ENCODE peak calls at places on chromosomes 12 and 14, in eight cellular contexts. One of them, this sample, is unnamed.

GRCh38 chr14:93023039-93023438 is 92.7 kb downstream of the ITPK1 start:
- DNase-seq in neural crest cell: no peak
- DNase-seq in amygdala: no peak
- DNase-seq in C1 segment of cervical spinal cord: no peak
- DNase-seq in T-cell: no peak
- DNase-seq in RCC 7860: no peak
- DNase-seq in GM04504: no peak
- DNase-seq in left colon: no peak
- DNase-seq in this sample: no peak

GRCh38 chr12:124694846-124695497 is 127.6 kb upstream of the NCOR2 start:
- DNase-seq in neural crest cell: no peak
- DNase-seq in amygdala: no peak
- DNase-seq in C1 segment of cervical spinal cord: no peak
- DNase-seq in T-cell: no peak
- DNase-seq in RCC 7860: peak; percentile 20
- DNase-seq in GM04504: peak; percentile 60
- DNase-seq in left colon: no peak
- DNase-seq in this sample: peak; percentile 90

GRCh38 chr12:88723219-88723618 is 142.9 kb upstream of the KITLG start:
- DNase-seq in neural crest cell: no peak
- DNase-seq in amygdala: no peak
- DNase-seq in C1 segment of cervical spinal cord: no peak
- DNase-seq in T-cell: no peak
- DNase-seq in RCC 7860: no peak
- DNase-seq in GM04504: peak; percentile 76
- DNase-seq in left colon: no peak
- DNase-seq in this sample: no peak

GRCh38 chr12:75488553-75488952 is 8.0 kb downstream of the GLIPR1 start:
- DNase-seq in neural crest cell: no peak
- DNase-seq in amygdala: no peak
- DNase-seq in C1 segment of cervical spinal cord: no peak
- DNase-seq in T-cell: no peak
- DNase-seq in RCC 7860: peak; percentile 12
- DNase-seq in GM04504: no peak
- DNase-seq in left colon: no peak
- DNase-seq in this sample: no peak

GRCh38 chr14:91310620-91311283 is 66.2 kb upstream of the GPR68 start:
- DNase-seq in neural crest cell: no peak
- DNase-seq in amygdala: no peak
- DNase-seq in C1 segment of cervical spinal cord: no peak
- DNase-seq in T-cell: peak; percentile 31
- DNase-seq in RCC 7860: no peak
- DNase-seq in GM04504: no peak
- DNase-seq in left colon: no peak
- DNase-seq in this sample: no peak

GRCh38 chr14:22769369-22769768 is 2.9 kb downstream of the OXA1L start:
- DNase-seq in neural crest cell: no peak
- DNase-seq in amygdala: no peak
- DNase-seq in C1 segment of cervical spinal cord: no peak
- DNase-seq in T-cell: no peak
- DNase-seq in RCC 7860: no peak
- DNase-seq in GM04504: no peak
- DNase-seq in left colon: no peak
- DNase-seq in this sample: no peak

GRCh38 chr12:51863921-51864700 is 15.6 kb upstream of the FIGNL2 start:
- DNase-seq in neural crest cell: peak; percentile 70
- DNase-seq in amygdala: no peak
- DNase-seq in C1 segment of cervical spinal cord: no peak
- DNase-seq in T-cell: no peak
- DNase-seq in RCC 7860: no peak
- DNase-seq in GM04504: no peak
- DNase-seq in left colon: no peak
- DNase-seq in this sample: no peak

GRCh38 chr12:50101663-50102062 is 2.1 kb upstream of the GPD1 start:
- DNase-seq in neural crest cell: no peak
- DNase-seq in amygdala: no peak
- DNase-seq in C1 segment of cervical spinal cord: no peak
- DNase-seq in T-cell: no peak
- DNase-seq in RCC 7860: peak; percentile 16
- DNase-seq in GM04504: no peak
- DNase-seq in left colon: no peak
- DNase-seq in this sample: peak; percentile 22

GRCh38 chr14:22070119-22070982 is 396.7 kb upstream of the OR4E1 start:
- DNase-seq in neural crest cell: no peak
- DNase-seq in amygdala: no peak
- DNase-seq in C1 segment of cervical spinal cord: no peak
- DNase-seq in T-cell: peak; percentile 50
- DNase-seq in RCC 7860: no peak
- DNase-seq in GM04504: no peak
- DNase-seq in left colon: peak; percentile 26
- DNase-seq in this sample: peak; percentile 22

GRCh38 chr14:61841145-61841544 is 78.9 kb downstream of the SNAPC1 start:
- DNase-seq in neural crest cell: no peak
- DNase-seq in amygdala: no peak
- DNase-seq in C1 segment of cervical spinal cord: no peak
- DNase-seq in T-cell: no peak
- DNase-seq in RCC 7860: no peak
- DNase-seq in GM04504: no peak
- DNase-seq in left colon: no peak
- DNase-seq in this sample: peak; percentile 68

GRCh38 chr14:101103321-101103901 is 199.9 kb upstream of the RTL1 start:
- DNase-seq in neural crest cell: no peak
- DNase-seq in amygdala: no peak
- DNase-seq in C1 segment of cervical spinal cord: no peak
- DNase-seq in T-cell: no peak
- DNase-seq in RCC 7860: no peak
- DNase-seq in GM04504: no peak
- DNase-seq in left colon: no peak
- DNase-seq in this sample: no peak

GRCh38 chr12:33486058-33486457 is 46.4 kb upstream of the SYT10 start:
- DNase-seq in neural crest cell: no peak
- DNase-seq in amygdala: no peak
- DNase-seq in C1 segment of cervical spinal cord: no peak
- DNase-seq in T-cell: no peak
- DNase-seq in RCC 7860: no peak
- DNase-seq in GM04504: no peak
- DNase-seq in left colon: no peak
- DNase-seq in this sample: no peak

GRCh38 chr12:53268637-53269562 is 801 bp downstream of the ESPL1 start:
- DNase-seq in neural crest cell: no peak
- DNase-seq in amygdala: no peak
- DNase-seq in C1 segment of cervical spinal cord: no peak
- DNase-seq in T-cell: no peak
- DNase-seq in RCC 7860: no peak
- DNase-seq in GM04504: no peak
- DNase-seq in left colon: no peak
- DNase-seq in this sample: no peak

GRCh38 chr12:124547626-124548025 is 19.8 kb downstream of the NCOR2 start:
- DNase-seq in neural crest cell: no peak
- DNase-seq in amygdala: no peak
- DNase-seq in C1 segment of cervical spinal cord: no peak
- DNase-seq in T-cell: no peak
- DNase-seq in RCC 7860: no peak
- DNase-seq in GM04504: no peak
- DNase-seq in left colon: no peak
- DNase-seq in this sample: no peak

This sample was measured in endothelial cell of umbilical vein.